ENCODE peak calls at places on chromosomes 2 and 18, in five cellular contexts. S is keratinocyte, K is colonic mucosa, B is lung, J is Peyer's patch. H is an unnamed sample.

GRCh38 chr2:129744649-129745048 is 234.8 kb upstream of the RAB6C start:
- DNase-seq in S (no peak), K (no peak), B (no peak), J (no peak), H (no peak)

GRCh38 chr2:227876536-227876882 is 5.1 kb downstream of the DAW1 start:
- DNase-seq in S (no peak), K (no peak), B (no peak), J (no peak), H (no peak)

GRCh38 chr18:34928754-34929335 is 112.4 kb upstream of the MAPRE2 start:
- DNase-seq in S (no peak), K (no peak), B (no peak), J (no peak), H (no peak)

GRCh38 chr2:146317959-146318358 is 1526.9 kb upstream of the ACVR2A start:
- DNase-seq in S (no peak), K (no peak), B (no peak), J (no peak), H (no peak)

GRCh38 chr18:36201765-36202164 is 14.5 kb downstream of the MOCOS start:
- DNase-seq in S (no peak), K (no peak), B (no peak), J (no peak), H (no peak)

GRCh38 chr2:118052474-118052873 is 35.8 kb upstream of the INSIG2 start:
- DNase-seq in S (no peak), K (no peak), B (no peak), J (no peak), H (no peak)

GRCh38 chr2:149050188-149050587 is 11.7 kb downstream of the LYPD6B start:
- DNase-seq in S (no peak), K (no peak), B (no peak), J (no peak), H (no peak)

GRCh38 chr2:143629344-143629743 is 500.1 kb downstream of the ARHGAP15 start:
- DNase-seq in S (no peak), K (no peak), B (no peak), J (no peak), H (no peak)

GRCh38 chr2:52974127-52974526 is 793.5 kb upstream of the CHAC2 start:
- DNase-seq in S (no peak), K (no peak), B (no peak), J (no peak), H (no peak)

DNA sequence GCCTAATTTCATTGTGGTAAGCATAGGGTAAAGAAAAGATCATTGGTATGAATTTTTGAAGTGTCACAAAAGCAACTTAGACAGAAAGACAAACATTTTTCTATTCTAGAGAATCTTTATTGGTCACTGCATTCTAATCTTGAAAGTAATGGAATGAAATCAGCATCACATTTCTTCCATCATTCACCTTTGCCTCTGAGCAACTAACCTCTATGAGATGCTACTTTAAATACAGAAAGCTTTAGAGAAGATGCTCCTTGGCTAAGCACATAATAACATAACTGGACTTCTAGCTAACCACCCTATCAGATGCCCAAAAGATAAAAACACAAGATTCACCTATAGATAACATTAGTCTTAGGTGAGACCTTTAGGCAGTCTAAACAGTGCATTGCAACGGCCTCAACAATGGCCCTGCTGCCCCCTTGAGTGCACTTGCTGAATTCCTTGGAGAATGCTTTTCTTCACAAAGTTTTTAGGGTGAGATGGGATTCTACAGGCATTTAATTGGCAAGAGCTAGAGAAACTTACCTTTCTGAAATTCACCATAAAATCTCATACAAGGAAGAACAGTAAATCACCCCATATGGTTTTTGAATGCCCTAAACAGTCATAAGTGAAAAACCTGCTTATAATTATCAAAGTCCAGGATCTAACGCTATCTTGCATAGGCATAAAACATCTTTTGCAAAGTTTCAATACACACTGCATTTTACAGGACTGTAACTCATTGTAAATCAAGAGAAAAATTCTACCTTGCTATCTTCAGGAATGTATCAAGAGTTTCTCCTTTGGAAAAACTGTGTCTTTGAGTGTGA is 791.3 kb upstream of the CHAC2 start:
- DNase-seq in S (no peak), K (no peak), B (no peak), J (no peak), H (peak; percentile 34)
- TF ChIP-seq CTCF in S (peak; percentile 58), K (no peak), B (no peak), J (no peak), H (peak; percentile 60)

DNA sequence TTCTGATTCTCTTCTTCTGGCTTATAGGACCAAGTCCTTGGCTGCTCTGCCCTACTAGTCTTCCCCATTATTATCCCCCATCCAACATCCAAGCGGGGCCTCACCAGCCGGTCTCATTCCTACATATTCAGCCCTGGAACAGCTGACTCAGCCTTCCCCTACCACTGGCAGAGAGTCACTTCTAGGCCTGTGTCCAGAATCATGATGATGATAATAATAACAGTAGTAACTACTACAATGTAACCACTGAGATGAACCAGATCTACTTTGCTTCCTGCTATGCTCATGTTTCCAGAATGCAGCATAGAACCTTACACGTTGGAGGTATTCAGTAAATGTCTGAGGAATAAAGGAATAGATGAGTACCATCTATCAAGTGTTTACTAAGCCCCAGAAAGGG is 295.2 kb downstream of the SRBD1 start:
- DNase-seq in S (no peak), K (no peak), B (no peak), J (no peak), H (no peak)
- H3K27ac ChIP-seq in S (no peak overlapping the region), K (no peak overlapping the region), B (no peak overlapping the region), J (no peak overlapping the region), H (no peak overlapping the region)

GRCh38 chr18:13218376-13219011 is at the start of gene LDLRAD4:
- DNase-seq in S (no peak), K (peak; percentile 58), B (no peak), J (peak; percentile 72), H (no peak)

GRCh38 chr18:13216092-13216582 is 2.4 kb upstream of the LDLRAD4 start:
- DNase-seq in S (no peak), K (peak; percentile 87), B (peak; percentile 57), J (peak; percentile 88), H (peak; percentile 31)

GRCh38 chr18:13217466-13217961 is 1.0 kb upstream of the LDLRAD4 start:
- DNase-seq in S (no peak), K (peak; percentile 62), B (no peak), J (peak; percentile 84), H (no peak)

GRCh38 chr18:13217971-13218375 is 587 bp upstream of the LDLRAD4 start:
- DNase-seq in S (no peak), K (peak; percentile 43), B (no peak), J (peak; percentile 72), H (no peak)

GRCh38 chr18:13216732-13217465 is 1.7 kb upstream of the LDLRAD4 start:
- DNase-seq in S (no peak), K (peak; percentile 44), B (no peak), J (peak; percentile 76), H (no peak)
- TF ChIP-seq CTCF in S (no peak), K (no peak), B (no peak), J (no peak), H (peak; percentile 67)

DNA sequence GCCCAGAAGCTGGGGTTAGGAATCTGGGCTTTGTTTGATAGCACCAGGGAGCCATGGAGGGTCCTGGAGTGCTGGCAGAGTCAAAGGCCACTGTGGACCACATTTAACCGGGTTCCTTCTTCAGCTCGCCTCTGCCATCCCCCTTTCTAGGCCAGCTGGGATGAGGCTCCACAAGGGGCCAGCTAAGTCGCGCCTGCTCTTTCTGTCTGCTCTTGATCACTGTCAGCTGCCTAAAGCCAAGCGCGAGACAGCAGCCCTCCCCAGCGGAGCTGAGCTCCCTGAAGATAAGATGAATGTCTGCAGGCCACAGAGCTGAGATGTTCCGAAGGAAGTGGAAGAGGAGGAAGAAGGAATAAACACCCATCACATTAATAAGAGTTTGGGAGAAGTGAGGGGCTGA is 99.7 kb downstream of the CELF4 start:
- DNase-seq in S (no peak), K (no peak), B (no peak), J (no peak), H (no peak)
- H3K27ac ChIP-seq in S (no peak overlapping the region), K (no peak overlapping the region), B (no peak overlapping the region), J (no peak overlapping the region), H (no peak overlapping the region)

DNA sequence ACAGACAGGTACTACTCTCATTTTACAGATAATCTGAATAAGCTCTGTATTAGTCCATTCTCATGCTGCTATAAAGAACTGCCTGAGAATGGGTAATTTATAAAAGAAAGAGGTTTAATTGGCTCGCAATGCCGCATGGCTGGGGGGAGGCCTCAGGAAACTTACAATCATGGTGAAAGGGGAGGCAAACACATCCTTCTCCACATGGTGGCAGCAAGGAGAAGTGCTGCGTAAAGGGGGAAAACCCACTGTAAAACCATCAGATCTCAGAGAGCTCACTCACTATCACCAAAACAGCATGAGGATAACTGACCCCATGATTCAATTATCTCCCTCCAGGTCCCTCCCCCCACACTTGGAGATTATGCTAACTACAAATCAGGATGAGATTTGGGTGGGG is 254.4 kb downstream of the KCNE4 start:
- DNase-seq in S (no peak), K (no peak), B (no peak), J (no peak), H (no peak)
- TF ChIP-seq CTCF in S (peak; percentile 20), K (no peak), B (no peak), J (no peak), H (peak; percentile 15)

GRCh38 chr2:64311191-64311910 is 142.6 kb upstream of the LGALSL start:
- DNase-seq in S (no peak), K (no peak), B (no peak), J (no peak), H (no peak)

GRCh38 chr2:64313311-64313710 is 140.7 kb upstream of the LGALSL start:
- DNase-seq in S (no peak), K (no peak), B (no peak), J (no peak), H (no peak)

GRCh38 chr2:64311948-64312621 is 141.9 kb upstream of the LGALSL start:
- DNase-seq in S (peak; percentile 83), K (peak; percentile 79), B (peak; percentile 73), J (peak; percentile 71), H (peak; percentile 87)

GRCh38 chr2:64315561-64315960 is 138.4 kb upstream of the LGALSL start:
- DNase-seq in S (no peak), K (no peak), B (no peak), J (no peak), H (no peak)

GRCh38 chr2:64312622-64312948 is 141.4 kb upstream of the LGALSL start:
- DNase-seq in S (no peak), K (no peak), B (no peak), J (no peak), H (no peak)
- H3K27ac ChIP-seq in S (peak overlapping the region; percentile 91), K (no peak overlapping the region), B (no peak overlapping the region), J (no peak overlapping the region), H (no peak overlapping the region)

GRCh38 chr2:38407111-38407682 is 30.1 kb upstream of the ATL2 start:
- DNase-seq in S (no peak), K (peak; percentile 44), B (no peak), J (no peak), H (no peak)

GRCh38 chr2:38406597-38407110 is 29.6 kb upstream of the ATL2 start:
- DNase-seq in S (no peak), K (no peak), B (peak; percentile 55), J (no peak), H (no peak)

GRCh38 chr2:38409136-38409903 is 32.2 kb upstream of the ATL2 start:
- DNase-seq in S (no peak), K (no peak), B (peak; percentile 79), J (no peak), H (no peak)

GRCh38 chr2:38409904-38410167 is 32.8 kb upstream of the ATL2 start:
- DNase-seq in S (no peak), K (no peak), B (no peak), J (no peak), H (no peak)

GRCh38 chr2:38405917-38406596 is 29.0 kb upstream of the ATL2 start:
- DNase-seq in S (no peak), K (no peak), B (no peak), J (no peak), H (no peak)
- TF ChIP-seq CTCF in S (no peak), K (no peak), B (no peak), J (no peak), H (no peak)

GRCh38 chr18:43936176-43936575 is 658.9 kb upstream of the SYT4 start:
- DNase-seq in S (no peak), K (no peak), B (no peak), J (no peak), H (no peak)
- H3K27ac ChIP-seq in S (no peak overlapping the region), K (no peak overlapping the region), B (no peak overlapping the region), J (no peak overlapping the region), H (no peak overlapping the region)